ENCODE peak calls at places on chromosomes 16 and 17, in ten cellular contexts. J is cardiac muscle cell, V is thyroid gland, O is left lung, B is transverse colon, C is PC-3, M is HepG2, A is left ventricle myocardium inferior, Y is colonic mucosa, G is GM23338. F is an unnamed sample.

GRCh38 chr16:83983491-83983890 is 15.4 kb downstream of the NECAB2 start:
- DNase-seq in J (no peak), V (no peak), O (no peak), B (no peak), C (no peak), M (no peak), A (no peak), Y (no peak), G (no peak), F (no peak)

GRCh38 chr17:2024572-2025219 is 438 bp downstream of the RTN4RL1 start:
- DNase-seq in J (no peak), V (no peak), O (no peak), B (no peak), C (no peak), M (no peak), A (no peak), Y (no peak), G (peak; percentile 51), F (no peak)

GRCh38 chr17:44200478-44201155 is 933 bp upstream of the ATXN7L3 start:
- DNase-seq in J (no peak), V (peak; percentile 39), O (no peak), B (peak; percentile 44), C (no peak), M (peak; percentile 38), A (no peak), Y (no peak), G (peak; percentile 43), F (no peak)

GRCh38 chr17:62735027-62735651 is 73.0 kb downstream of the MARCHF10 start:
- DNase-seq in J (no peak), V (no peak), O (no peak), B (no peak), C (peak; percentile 61), M (no peak), A (no peak), Y (no peak), G (no peak), F (no peak)

GRCh38 chr16:70646260-70647241 is at the start of gene IL34:
- DNase-seq in J (peak; percentile 52), V (no peak), O (no peak), B (no peak), C (no peak), M (no peak), A (no peak), Y (no peak), G (no peak), F (no peak)

GRCh38 chr17:80797741-80798594 is 193.7 kb upstream of the CHMP6 start:
- DNase-seq in J (no peak), V (no peak), O (peak; percentile 21), B (no peak), C (no peak), M (no peak), A (no peak), Y (no peak), G (no peak), F (no peak)

GRCh38 chr17:41428591-41429326 is 4.4 kb upstream of the KRT37 start:
- DNase-seq in J (peak; percentile 53), V (no peak), O (no peak), B (no peak), C (no peak), M (peak; percentile 35), A (no peak), Y (no peak), G (no peak), F (no peak)

GRCh38 chr17:3777366-3777765 is 23.6 kb downstream of the ITGAE start:
- DNase-seq in J (no peak), V (no peak), O (no peak), B (no peak), C (no peak), M (no peak), A (no peak), Y (no peak), G (no peak), F (no peak)

GRCh38 chr17:73976676-73977521 is 226.6 kb upstream of the RPL38 start:
- DNase-seq in J (peak; percentile 70), V (peak; percentile 81), O (no peak), B (no peak), C (no peak), M (no peak), A (no peak), Y (no peak), G (no peak), F (no peak)

GRCh38 chr17:27236710-27237315 is 57.1 kb upstream of the WSB1 start:
- DNase-seq in J (peak; percentile 84), V (peak; percentile 82), O (no peak), B (peak; percentile 89), C (peak; percentile 88), M (peak; percentile 63), A (peak; percentile 57), Y (peak; percentile 88), G (peak; percentile 82), F (no peak)

GRCh38 chr17:73359255-73359816 is 47.5 kb upstream of the CDC42EP4 start:
- DNase-seq in J (no peak), V (no peak), O (no peak), B (no peak), C (no peak), M (no peak), A (no peak), Y (no peak), G (no peak), F (no peak)

DNA sequence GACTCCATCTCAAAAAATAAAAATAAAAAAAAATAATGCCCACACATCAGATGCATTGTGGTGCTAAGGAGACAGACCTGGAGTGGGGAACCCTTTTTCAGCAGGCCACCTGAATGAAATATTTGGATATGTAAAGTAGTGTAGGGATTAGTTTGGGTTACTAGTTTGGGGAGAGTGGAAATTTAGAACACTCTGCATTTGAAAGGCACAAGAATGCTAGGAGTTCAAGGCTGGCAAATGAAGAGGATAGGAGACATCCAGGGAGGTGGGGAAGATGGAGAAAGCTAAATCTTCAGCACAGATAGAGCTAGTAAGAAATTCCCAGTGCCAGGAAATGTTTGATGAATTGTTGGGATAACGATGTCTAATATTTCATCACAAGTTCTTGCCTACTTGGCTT is 298.3 kb upstream of the ERCC4 start:
- DNase-seq in J (no peak), V (no peak), O (no peak), B (no peak), C (no peak), M (no peak), A (no peak), Y (no peak), G (peak; percentile 79), F (no peak)
- H3K4me3 ChIP-seq in J (no peak overlapping the region), V (no peak overlapping the region), O (no peak overlapping the region), B (no peak overlapping the region), C (no peak overlapping the region), M (no peak overlapping the region), A (no peak overlapping the region), Y (no peak overlapping the region), G (no peak overlapping the region), F (no peak overlapping the region)

GRCh38 chr17:7329360-7330098 is 394 bp upstream of the NEURL4 start:
- DNase-seq in J (peak; percentile 99), V (peak; percentile 99), O (peak; percentile 98), B (peak; percentile 99), C (peak; percentile 95), M (peak; percentile 97), A (peak; percentile 99), Y (peak; percentile 99), G (peak; percentile 99), F (peak; percentile 95)
- TF ChIP-seq CTCF in J (no peak), V (peak; percentile 4), O (no peak), B (no peak), C (no peak), M (peak; percentile 35), A (peak; percentile 15), Y (no peak), G (no peak), F (no peak)

GRCh38 chr17:66717680-66718079 is 117.2 kb upstream of the CACNG5 start:
- DNase-seq in J (no peak), V (no peak), O (peak; percentile 61), B (peak; percentile 21), C (peak; percentile 85), M (no peak), A (no peak), Y (peak; percentile 51), G (no peak), F (no peak)

GRCh38 chr17:66715745-66716156 is 119.2 kb upstream of the CACNG5 start:
- DNase-seq in J (peak; percentile 71), V (no peak), O (no peak), B (no peak), C (peak; percentile 92), M (peak; percentile 69), A (no peak), Y (peak; percentile 46), G (peak; percentile 93), F (no peak)

GRCh38 chr17:66720567-66720966 is 114.3 kb upstream of the CACNG5 start:
- DNase-seq in J (no peak), V (no peak), O (no peak), B (no peak), C (no peak), M (no peak), A (no peak), Y (no peak), G (no peak), F (no peak)

GRCh38 chr17:66716236-66717026 is 118.5 kb upstream of the CACNG5 start:
- DNase-seq in J (peak; percentile 36), V (no peak), O (no peak), B (no peak), C (no peak), M (no peak), A (no peak), Y (no peak), G (peak; percentile 70), F (no peak)

DNA sequence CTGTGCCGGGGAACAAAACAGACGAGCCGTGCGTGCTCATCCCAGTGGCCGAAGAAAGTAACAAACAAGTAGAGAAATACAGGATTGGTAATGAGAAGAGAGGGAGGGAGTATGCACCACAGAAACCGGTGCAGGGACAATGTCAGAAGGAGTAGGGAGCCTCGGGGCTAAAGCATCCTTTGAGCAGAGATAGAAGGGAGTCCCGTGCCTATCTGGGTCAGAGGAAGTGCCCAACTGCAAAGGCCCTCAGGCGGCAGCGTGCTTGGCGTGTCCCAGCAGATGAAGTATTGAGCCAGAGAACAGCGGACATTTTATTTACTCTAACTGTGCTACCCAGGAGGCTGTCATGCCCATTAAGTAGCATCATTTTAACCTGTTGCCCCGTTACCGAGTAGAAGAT is 114.9 kb upstream of the CACNG5 start:
- DNase-seq in J (no peak), V (no peak), O (no peak), B (no peak), C (no peak), M (no peak), A (no peak), Y (no peak), G (no peak), F (no peak)
- H3K27me3 ChIP-seq in J (no peaks in the 10 kb centered on the region), V (no peaks in the 10 kb centered on the region), O (no peaks in the 10 kb centered on the region), B (no peaks in the 10 kb centered on the region), C (no peaks in the 10 kb centered on the region), M (no peaks in the 10 kb centered on the region), A (no peaks in the 10 kb centered on the region), Y (no peaks in the 10 kb centered on the region), G (no peaks in the 10 kb centered on the region), F (no peaks in the 10 kb centered on the region)

DNA sequence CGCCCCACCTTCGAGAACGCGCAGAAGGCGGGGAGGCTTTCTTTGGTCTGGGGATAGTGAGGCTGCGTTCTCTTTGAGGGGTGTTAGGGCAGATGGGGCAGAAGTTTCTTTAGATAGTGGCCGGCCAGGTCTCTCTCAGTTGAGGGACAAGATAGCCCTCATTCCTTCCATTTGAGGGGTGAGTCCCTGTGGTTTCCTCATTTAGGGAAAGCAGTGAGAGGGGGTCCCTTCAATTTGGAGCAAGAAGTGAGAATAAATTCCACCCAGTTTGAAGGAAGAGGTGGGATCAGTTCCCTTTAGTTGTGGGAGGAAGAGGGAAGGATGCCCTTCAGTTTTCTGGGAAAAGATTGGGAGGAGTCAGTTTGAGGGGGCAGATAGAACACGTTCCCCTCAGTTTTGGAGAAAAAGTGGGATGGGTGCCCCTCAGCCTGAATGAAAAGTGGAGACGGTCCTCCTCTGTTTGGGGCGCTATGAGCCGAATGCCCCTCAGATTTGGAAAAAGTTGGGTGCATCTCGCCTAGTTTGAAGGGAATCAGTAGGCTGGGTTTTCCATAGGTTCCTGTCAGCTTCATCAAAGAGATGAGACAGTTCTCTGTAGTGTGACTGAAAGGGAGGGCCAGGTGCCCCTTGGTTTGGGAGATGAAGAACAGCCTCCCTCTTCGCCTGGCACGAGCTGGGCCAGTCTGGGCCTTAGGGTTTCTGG is 568 bp upstream of the FHOD1 start:
- DNase-seq in J (no peak), V (no peak), O (no peak), B (no peak), C (no peak), M (no peak), A (no peak), Y (no peak), G (no peak), F (no peak)
- H3K4me3 ChIP-seq in J (peak overlapping the region; percentile 58), V (no peak overlapping the region), O (peak overlapping the region; percentile 81), B (peak overlapping the region; percentile 27), C (peak overlapping the region; percentile 73), M (peak overlapping the region; percentile 63), A (peak overlapping the region; percentile 88), Y (peak overlapping the region; percentile 59), G (peak overlapping the region; percentile 89), F (peak overlapping the region; percentile 52)

F was measured in BJ.